ENCODE peak calls at places on chromosomes 13 and 19, in seven cellular contexts. One of them, this sample, is unnamed.

GRCh38 chr19:53463263-53463662 is 4.3 kb upstream of the ZNF813 start:
- DNase-seq in neural crest cell: no peak
- DNase-seq in NCI-H460: no peak
- DNase-seq in hypothalamus: peak; percentile 87
- DNase-seq in anterior cingulate cortex: peak; percentile 49
- DNase-seq in ELR: peak; percentile 25
- DNase-seq in OCI-LY7: peak; percentile 31
- DNase-seq in this sample: peak; percentile 31

GRCh38 chr19:16828990-16829821 is at the start of gene SIN3B:
- DNase-seq in neural crest cell: peak; percentile 84
- DNase-seq in NCI-H460: peak; percentile 84
- DNase-seq in hypothalamus: peak; percentile 74
- DNase-seq in anterior cingulate cortex: peak; percentile 75
- DNase-seq in ELR: peak; percentile 90
- DNase-seq in OCI-LY7: peak; percentile 92
- DNase-seq in this sample: peak; percentile 86

GRCh38 chr13:34678154-34678553 is 263.9 kb upstream of the NBEA start:
- DNase-seq in neural crest cell: no peak
- DNase-seq in NCI-H460: peak; percentile 35
- DNase-seq in hypothalamus: no peak
- DNase-seq in anterior cingulate cortex: no peak
- DNase-seq in ELR: peak; percentile 62
- DNase-seq in OCI-LY7: no peak
- DNase-seq in this sample: peak; percentile 10

GRCh38 chr19:32367948-32368536 is 22.6 kb downstream of the ZNF507 start:
- DNase-seq in neural crest cell: no peak
- DNase-seq in NCI-H460: no peak
- DNase-seq in hypothalamus: no peak
- DNase-seq in anterior cingulate cortex: no peak
- DNase-seq in ELR: no peak
- DNase-seq in OCI-LY7: no peak
- DNase-seq in this sample: no peak

GRCh38 chr13:110012102-110012739 is 225.8 kb upstream of the IRS2 start:
- DNase-seq in neural crest cell: no peak
- DNase-seq in NCI-H460: no peak
- DNase-seq in hypothalamus: no peak
- DNase-seq in anterior cingulate cortex: no peak
- DNase-seq in ELR: peak; percentile 98
- DNase-seq in OCI-LY7: no peak
- DNase-seq in this sample: peak; percentile 34

GRCh38 chr13:50415428-50415827 is 400.2 kb downstream of the KCNRG start:
- DNase-seq in neural crest cell: no peak
- DNase-seq in NCI-H460: no peak
- DNase-seq in hypothalamus: no peak
- DNase-seq in anterior cingulate cortex: no peak
- DNase-seq in ELR: no peak
- DNase-seq in OCI-LY7: no peak
- DNase-seq in this sample: no peak

GRCh38 chr13:77952737-77953136 is 34.1 kb upstream of the EDNRB start:
- DNase-seq in neural crest cell: peak; percentile 26
- DNase-seq in NCI-H460: no peak
- DNase-seq in hypothalamus: no peak
- DNase-seq in anterior cingulate cortex: no peak
- DNase-seq in ELR: no peak
- DNase-seq in OCI-LY7: no peak
- DNase-seq in this sample: no peak

GRCh38 chr19:2494447-2495129 is 18.7 kb downstream of the GADD45B start:
- DNase-seq in neural crest cell: no peak
- DNase-seq in NCI-H460: no peak
- DNase-seq in hypothalamus: peak; percentile 70
- DNase-seq in anterior cingulate cortex: peak; percentile 73
- DNase-seq in ELR: peak; percentile 71
- DNase-seq in OCI-LY7: peak; percentile 51
- DNase-seq in this sample: peak; percentile 79

GRCh38 chr13:73844986-73845385 is 289.2 kb downstream of the KLF12 start:
- DNase-seq in neural crest cell: no peak
- DNase-seq in NCI-H460: no peak
- DNase-seq in hypothalamus: no peak
- DNase-seq in anterior cingulate cortex: no peak
- DNase-seq in ELR: no peak
- DNase-seq in OCI-LY7: no peak
- DNase-seq in this sample: no peak

GRCh38 chr19:51158474-51159129 is 16.5 kb downstream of the SIGLEC7 start:
- DNase-seq in neural crest cell: peak; percentile 54
- DNase-seq in NCI-H460: peak; percentile 40
- DNase-seq in hypothalamus: no peak
- DNase-seq in anterior cingulate cortex: no peak
- DNase-seq in ELR: peak; percentile 51
- DNase-seq in OCI-LY7: peak; percentile 51
- DNase-seq in this sample: peak; percentile 54

GRCh38 chr19:17610384-17610783 is 54.9 kb downstream of the COLGALT1 start:
- DNase-seq in neural crest cell: no peak
- DNase-seq in NCI-H460: no peak
- DNase-seq in hypothalamus: no peak
- DNase-seq in anterior cingulate cortex: no peak
- DNase-seq in ELR: peak; percentile 40
- DNase-seq in OCI-LY7: peak; percentile 81
- DNase-seq in this sample: no peak

GRCh38 chr13:83881031-83881727 is 1.1 kb downstream of the SLITRK1 start:
- DNase-seq in neural crest cell: no peak
- DNase-seq in NCI-H460: no peak
- DNase-seq in hypothalamus: no peak
- DNase-seq in anterior cingulate cortex: no peak
- DNase-seq in ELR: peak; percentile 32
- DNase-seq in OCI-LY7: no peak
- DNase-seq in this sample: peak; percentile 3

GRCh38 chr19:46791944-46792343 is 3.5 kb upstream of the SLC1A5 start:
- DNase-seq in neural crest cell: no peak
- DNase-seq in NCI-H460: no peak
- DNase-seq in hypothalamus: no peak
- DNase-seq in anterior cingulate cortex: no peak
- DNase-seq in ELR: peak; percentile 75
- DNase-seq in OCI-LY7: no peak
- DNase-seq in this sample: no peak

GRCh38 chr19:13164370-13165090 is 14.3 kb downstream of the IER2 start:
- DNase-seq in neural crest cell: peak; percentile 80
- DNase-seq in NCI-H460: peak; percentile 54
- DNase-seq in hypothalamus: peak; percentile 24
- DNase-seq in anterior cingulate cortex: peak; percentile 30
- DNase-seq in ELR: peak; percentile 73
- DNase-seq in OCI-LY7: peak; percentile 71
- DNase-seq in this sample: peak; percentile 64

GRCh38 chr13:95896302-95896701 is 156.9 kb downstream of the UGGT2 start:
- DNase-seq in neural crest cell: no peak
- DNase-seq in NCI-H460: peak; percentile 7
- DNase-seq in hypothalamus: no peak
- DNase-seq in anterior cingulate cortex: no peak
- DNase-seq in ELR: peak; percentile 44
- DNase-seq in OCI-LY7: no peak
- DNase-seq in this sample: no peak

GRCh38 chr13:113114511-113115362 is 7.9 kb upstream of the F10 start:
- DNase-seq in neural crest cell: no peak
- DNase-seq in NCI-H460: no peak
- DNase-seq in hypothalamus: no peak
- DNase-seq in anterior cingulate cortex: no peak
- DNase-seq in ELR: no peak
- DNase-seq in OCI-LY7: no peak
- DNase-seq in this sample: no peak

GRCh38 chr19:38706792-38707511 is 37.3 kb downstream of the CAPN12 start:
- DNase-seq in neural crest cell: no peak
- DNase-seq in NCI-H460: no peak
- DNase-seq in hypothalamus: no peak
- DNase-seq in anterior cingulate cortex: no peak
- DNase-seq in ELR: peak; percentile 33
- DNase-seq in OCI-LY7: no peak
- DNase-seq in this sample: no peak

GRCh38 chr13:97878421-97879375 is 74.8 kb upstream of the IPO5 start:
- DNase-seq in neural crest cell: no peak
- DNase-seq in NCI-H460: no peak
- DNase-seq in hypothalamus: no peak
- DNase-seq in anterior cingulate cortex: no peak
- DNase-seq in ELR: peak; percentile 23
- DNase-seq in OCI-LY7: no peak
- DNase-seq in this sample: peak; percentile 58